ENCODE peak calls at places on chromosome 19, in four cellular contexts. P is WTC11, V is HepG2, N is K562. H is an unnamed sample.

GRCh38 chr19:35462476-35462953 is 14.5 kb downstream of the FFAR2 start:
- DNase-seq in N (no peak), P (no peak), V (no peak), H (no peak)

GRCh38 chr19:3620817-3621547 is 5.6 kb downstream of the CACTIN start:
- DNase-seq in N (no peak), V (no peak), P (no peak), H (no peak)

GRCh38 chr19:8821748-8822241 is 10.3 kb downstream of the ZNF558 start:
- DNase-seq in V (no peak), N (no peak), P (no peak), H (no peak)

GRCh38 chr19:18435848-18436631 is 1.9 kb downstream of the ISYNA1 start:
- DNase-seq in N (no peak), P (no peak), V (no peak), H (no peak)

GRCh38 chr19:7705387-7706187 is 3.7 kb upstream of the FCER2 start:
- DNase-seq in N (no peak), P (no peak), V (no peak), H (no peak)

GRCh38 chr19:41427647-41428480 is 690 bp upstream of the B3GNT8 start:
- DNase-seq in V (no peak), N (peak), P (peak), H (no peak)

GRCh38 chr19:18475004-18475453 is 37.1 kb upstream of the ISYNA1 start:
- DNase-seq in N (no peak), P (no peak), V (no peak), H (no peak)

GRCh38 chr19:16914421-16914820 is 25.6 kb downstream of the F2RL3 start:
- DNase-seq in P (no peak), N (no peak), V (no peak), H (no peak)

GRCh38 chr19:57351867-57352266 is 796 bp downstream of the ZNF304 start:
- DNase-seq in V (no peak), N (peak), P (no peak), H (no peak)

GRCh38 chr19:1465191-1466016 is 13.6 kb downstream of the C19orf25 start:
- DNase-seq in V (no peak), N (no peak), P (peak), H (no peak)

DNA sequence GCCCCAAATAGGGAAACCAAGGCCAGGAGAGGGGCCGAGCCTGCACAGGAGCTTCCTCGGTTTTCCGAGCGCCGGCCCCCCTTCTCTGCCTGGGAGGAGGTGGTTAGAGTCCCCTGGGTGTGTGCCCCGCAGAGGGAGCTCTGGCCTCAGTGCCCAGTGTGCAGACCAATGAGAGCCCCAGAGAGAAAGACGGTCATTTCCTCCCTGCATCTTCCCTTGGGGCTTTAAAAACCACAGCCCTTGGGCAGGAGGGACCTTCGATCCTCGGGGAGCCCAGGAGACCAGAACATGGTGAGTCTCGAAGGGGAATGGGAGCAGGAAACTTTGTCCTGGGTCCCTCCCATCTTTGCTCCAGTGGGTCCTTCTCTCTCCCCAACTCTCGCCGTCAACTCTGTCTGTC is at the start of gene C5AR1:
- DNase-seq in N (no peak), V (no peak), P (no peak), H (no peak)
- TF ChIP-seq ELF4 in N (no peak), V (no peak), P (no peak), H (no peak)

DNA sequence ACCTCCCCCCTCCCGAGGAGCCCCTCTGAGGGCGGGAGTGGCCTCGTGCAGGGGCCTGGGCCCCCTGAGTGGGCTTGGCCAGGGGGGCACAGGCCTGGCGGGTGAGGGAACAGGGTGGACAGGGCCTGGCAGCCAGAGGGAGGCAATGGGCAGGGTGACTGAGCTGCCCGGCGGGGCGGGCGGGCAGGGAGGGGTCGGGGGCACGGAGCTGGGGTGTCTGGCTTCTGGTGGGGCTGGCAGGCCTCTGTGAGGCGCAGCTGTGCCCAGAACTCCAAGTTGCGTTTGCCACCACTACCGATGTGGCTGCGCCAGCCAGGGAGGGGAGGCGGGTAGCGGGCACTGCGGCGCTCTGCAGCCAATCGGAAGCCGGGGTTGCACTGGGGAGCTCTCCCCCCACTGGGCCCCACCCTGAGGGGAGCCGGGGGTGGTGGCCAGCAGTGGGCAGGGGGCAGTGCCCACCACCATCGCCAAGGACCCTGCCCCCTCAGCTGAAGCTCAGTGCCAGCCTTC is 7.2 kb downstream of the NFIX start:
- DNase-seq in N (no peak), V (no peak), P (no peak), H (no peak)
- TF ChIP-seq ELF4 in N (no peak), V (no peak), P (no peak), H (no peak)

GRCh38 chr19:33552191-33552927 is 30.8 kb upstream of the PEPD start:
- DNase-seq in V (no peak), N (no peak), P (no peak), H (no peak)
- TF ChIP-seq ELF4 in V (no peak), N (no peak), P (no peak), H (no peak)

GRCh38 chr19:49956113-49956491 is 4.9 kb downstream of the SIGLEC11 start:
- DNase-seq in V (no peak), P (no peak), N (no peak), H (no peak)
- TF ChIP-seq ELF4 in V (no peak), P (no peak), N (no peak), H (no peak)

DNA sequence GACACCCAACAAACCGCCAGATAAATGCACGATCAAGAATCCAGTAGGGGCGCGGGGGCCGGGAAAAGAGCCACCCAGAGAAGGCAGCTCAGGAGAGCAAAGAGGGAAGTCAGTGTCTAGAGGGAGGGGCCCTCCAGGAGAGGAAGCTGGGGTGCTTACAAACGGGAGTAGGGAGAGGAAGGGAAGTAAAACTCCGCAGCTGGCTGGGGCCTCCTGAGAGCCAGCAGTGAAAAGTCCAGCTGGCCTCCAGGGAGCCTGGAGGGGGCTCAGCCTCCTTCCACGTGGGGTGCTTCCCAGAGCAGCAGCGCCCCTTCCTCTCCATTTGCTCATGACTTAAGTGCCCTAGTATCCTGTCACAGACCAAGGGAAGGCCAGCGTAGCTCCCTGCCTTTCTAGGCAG is 51.8 kb downstream of the TMED1 start:
- DNase-seq in P (no peak), V (no peak), N (no peak), H (no peak)
- TF ChIP-seq ELF4 in P (no peak), V (no peak), N (no peak), H (no peak)

H was measured in HEK293T.